ENCODE peak calls at places on chromosomes 7 and 10, in nine cellular contexts. W is activated naive CD8-positive, alpha-beta T cell treated with anti-CD3 and anti-CD28 coated beads, Interleukin-2, amount 50 U/mL, for 24 hours; A is glutamatergic neuron; L is left ventricle myocardium inferior; T is activated T-helper 1 cell treated with anti-CD3 and anti-CD28 coated beads, Interleukin-12 subunit alpha, Interleukin-12 subunit beta, Interleukin-2, Interleukin-4 antibody, amounts not matched to agents 30 ng/mL and 10 ng/mL and 1 ng/mL, durations not matched to agents 14 hours and 24 hours and 36 hours; Y is GF-D8; X is skeletal muscle cell; E is activated T-cell treated with anti-CD3 and anti-CD28 coated beads for 4 hours; R is head of caudate nucleus. M is an unnamed sample.

GRCh38 chr7:142891490-142892082 is 6.0 kb upstream of the TRPV6 start:
- DNase-seq in W (no peak), A (no peak), L (no peak), T (no peak), Y (no peak), X (no peak), E (no peak), R (no peak), M (no peak)

GRCh38 chr10:118958984-118959916 is 70.3 kb upstream of the NANOS1 start:
- DNase-seq in W (no peak), A (no peak), L (peak; percentile 67), T (no peak), Y (peak; percentile 25), X (peak; percentile 28), E (no peak), R (peak; percentile 44), M (no peak)

GRCh38 chr7:1742555-1743303 is 72.7 kb downstream of the ELFN1 start:
- DNase-seq in W (peak; percentile 40), A (peak; percentile 54), L (peak; percentile 70), T (no peak), Y (no peak), X (no peak), E (no peak), R (no peak), M (no peak)

GRCh38 chr7:111855161-111855841 is 293.0 kb upstream of the IMMP2L start:
- DNase-seq in W (no peak), A (peak; percentile 30), L (no peak), T (no peak), Y (peak; percentile 11), X (no peak), E (no peak), R (peak; percentile 75), M (no peak)

GRCh38 chr7:115475774-115476407 is 554.0 kb downstream of the MDFIC start:
- DNase-seq in W (no peak), A (peak; percentile 32), L (no peak), T (no peak), Y (no peak), X (no peak), E (no peak), R (peak; percentile 8), M (no peak)

GRCh38 chr10:95640891-95641315 is 15.6 kb downstream of the ALDH18A1 start:
- DNase-seq in W (no peak), A (no peak), L (no peak), T (no peak), Y (no peak), X (no peak), E (no peak), R (no peak), M (no peak)

GRCh38 chr7:38169862-38170261 is 8.2 kb upstream of the STARD3NL start:
- DNase-seq in W (no peak), A (no peak), L (no peak), T (no peak), Y (no peak), X (peak; percentile 91), E (no peak), R (no peak), M (no peak)

GRCh38 chr7:147658392-147658791 is 932.2 kb upstream of the C7orf33 start:
- DNase-seq in W (no peak), A (no peak), L (no peak), T (no peak), Y (no peak), X (no peak), E (no peak), R (no peak), M (no peak)

GRCh38 chr7:2631924-2632716 is at the start of gene TTYH3:
- DNase-seq in W (no peak), A (peak; percentile 52), L (no peak), T (no peak), Y (no peak), X (no peak), E (no peak), R (no peak), M (no peak)

GRCh38 chr10:133275683-133276092 is 980 bp downstream of the ADAM8 start:
- DNase-seq in W (peak; percentile 71), A (no peak), L (no peak), T (no peak), Y (peak; percentile 21), X (no peak), E (no peak), R (no peak), M (peak; percentile 43)

GRCh38 chr10:68179016-68179415 is 52.9 kb downstream of the ATOH7 start:
- DNase-seq in W (no peak), A (no peak), L (no peak), T (no peak), Y (no peak), X (no peak), E (no peak), R (no peak), M (no peak)

GRCh38 chr10:7672366-7673134 is 5.8 kb upstream of the ITIH5 start:
- DNase-seq in W (no peak), A (no peak), L (no peak), T (no peak), Y (no peak), X (no peak), E (no peak), R (no peak), M (no peak)

GRCh38 chr10:79586933-79587332 is 23.8 kb upstream of the SFTPA1 start:
- DNase-seq in W (no peak), A (no peak), L (no peak), T (no peak), Y (no peak), X (no peak), E (no peak), R (no peak), M (no peak)

GRCh38 chr10:105834261-105835059 is 1193.4 kb downstream of the SORCS3 start:
- DNase-seq in W (no peak), A (no peak), L (no peak), T (no peak), Y (no peak), X (no peak), E (no peak), R (peak; percentile 58), M (no peak)